ENCODE peak calls at places on chromosomes 7 and 10, in nine cellular contexts. B, H, Z, A, R, C, Y, V and K are unnamed samples.

GRCh38 chr10:12945709-12946359 is 55.7 kb downstream of the CCDC3 start:
- DNase-seq in R (no peak), A (peak), C (no peak), V (no peak), B (no peak), Z (no peak), Y (no peak), H (no peak), K (no peak)

GRCh38 chr10:104582604-104582951 is 58.5 kb upstream of the SORCS3 start:
- DNase-seq in A (no peak), Z (no peak), B (no peak), V (no peak), R (no peak), Y (peak), C (no peak), H (no peak), K (no peak)

GRCh38 chr10:131068760-131069159 is 242.8 kb downstream of the TCERG1L start:
- DNase-seq in V (no peak), H (no peak), A (no peak), B (no peak), C (no peak), Y (no peak), Z (no peak), R (no peak), K (no peak)

GRCh38 chr10:64346391-64346790 is 825.2 kb downstream of the REEP3 start:
- DNase-seq in Y (no peak), R (no peak), V (no peak), C (no peak), B (no peak), Z (no peak), A (no peak), H (no peak), K (no peak)

GRCh38 chr10:113347508-113347907 is 205.3 kb upstream of the HABP2 start:
- DNase-seq in H (no peak), Z (no peak), A (no peak), Y (no peak), B (no peak), R (no peak), C (no peak), V (no peak), K (no peak)

GRCh38 chr10:29392376-29393021 is 103.6 kb downstream of the LYZL1 start:
- DNase-seq in C (no peak), Y (no peak), H (peak), V (peak), Z (peak), R (peak), B (no peak), A (peak), K (no peak)

GRCh38 chr7:36296284-36296683 is 93.4 kb upstream of the ANLN start:
- DNase-seq in B (no peak), R (no peak), A (no peak), H (no peak), Z (no peak), V (no peak), Y (no peak), C (no peak), K (no peak)

GRCh38 chr7:27617651-27618381 is 44.9 kb downstream of the HIBADH start:
- DNase-seq in R (no peak), Z (no peak), B (no peak), Y (no peak), V (no peak), C (no peak), A (no peak), H (no peak), K (no peak)

GRCh38 chr10:75065081-75065480 is 46.4 kb upstream of the SAMD8 start:
- DNase-seq in B (no peak), Y (no peak), A (no peak), R (no peak), V (no peak), C (no peak), H (no peak), Z (no peak), K (no peak)

GRCh38 chr7:47574473-47575328 is 7.2 kb downstream of the TNS3 start:
- DNase-seq in A (no peak), H (no peak), R (no peak), C (no peak), B (no peak), Y (peak), Z (peak), V (no peak), K (no peak)

DNA sequence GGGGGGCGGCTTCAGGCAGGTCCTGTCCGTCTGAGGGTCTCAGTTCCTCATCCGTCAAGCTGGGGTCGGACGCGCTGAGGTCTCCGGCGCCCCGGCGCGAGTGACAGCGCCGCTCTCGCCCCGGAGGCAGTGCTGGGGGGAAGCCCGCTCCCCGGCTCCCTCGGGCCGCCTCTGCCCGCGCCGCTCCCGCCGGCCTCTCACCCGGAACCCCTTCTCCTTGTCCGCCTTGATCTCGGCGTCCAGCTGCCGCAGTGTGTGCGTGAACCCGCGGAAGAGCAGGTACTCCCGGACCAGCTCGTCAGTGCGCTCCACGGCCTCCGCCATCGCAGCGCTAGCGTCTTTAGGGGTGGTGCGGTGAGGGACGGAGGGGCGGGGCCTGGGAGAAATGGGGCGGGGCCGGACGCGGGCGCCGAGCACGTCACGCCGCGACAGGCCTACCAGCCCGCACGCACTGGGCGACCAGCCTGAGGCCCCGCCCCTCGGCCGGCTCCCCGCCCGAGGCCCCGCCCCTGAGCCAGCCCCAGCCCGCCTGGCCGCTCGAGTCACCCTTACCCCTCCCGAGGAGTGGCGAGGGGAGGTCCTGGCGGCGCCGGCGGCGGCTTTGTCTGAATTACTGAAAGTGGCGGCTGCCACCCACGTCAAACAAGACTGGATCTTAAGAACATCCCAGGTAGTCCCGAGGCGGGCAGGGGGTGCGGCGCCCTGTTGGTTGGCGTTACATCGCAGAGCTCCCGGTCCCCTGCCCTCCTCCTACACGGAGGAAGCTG is at the start of gene WDR91:
- DNase-seq in Y (peak), A (peak), V (peak), Z (peak), C (peak), R (peak), H (peak), B (peak), K (peak)
- TF ChIP-seq CTCF in Y (no peak), A (no peak), V (peak), Z (no peak), C (no peak), R (peak), H (no peak), B (no peak), K (no peak)

GRCh38 chr7:11786186-11786585 is 45.8 kb downstream of the THSD7A start:
- DNase-seq in B (no peak), Y (peak), Z (no peak), H (no peak), R (no peak), V (no peak), C (peak), A (peak), K (no peak)
- TF ChIP-seq CTCF in B (no peak), Y (peak), Z (no peak), H (no peak), R (no peak), V (no peak), C (no peak), A (no peak), K (no peak)

GRCh38 chr10:102670871-102671434 is 26.7 kb downstream of the TRIM8 start:
- DNase-seq in A (no peak), H (no peak), B (no peak), V (no peak), Z (no peak), R (no peak), C (no peak), Y (no peak), K (no peak)

GRCh38 chr10:102668312-102669110 is 24.2 kb downstream of the TRIM8 start:
- DNase-seq in C (no peak), R (no peak), Z (no peak), A (no peak), V (no peak), B (no peak), Y (no peak), H (no peak), K (no peak)

GRCh38 chr10:102670065-102670400 is 25.8 kb downstream of the TRIM8 start:
- DNase-seq in A (no peak), V (no peak), Z (no peak), C (no peak), B (no peak), R (no peak), H (no peak), Y (no peak), K (no peak)

GRCh38 chr10:102672822-102673200 is 28.5 kb downstream of the TRIM8 start:
- DNase-seq in V (no peak), B (no peak), A (no peak), Z (no peak), R (no peak), Y (no peak), C (no peak), H (no peak), K (no peak)

DNA sequence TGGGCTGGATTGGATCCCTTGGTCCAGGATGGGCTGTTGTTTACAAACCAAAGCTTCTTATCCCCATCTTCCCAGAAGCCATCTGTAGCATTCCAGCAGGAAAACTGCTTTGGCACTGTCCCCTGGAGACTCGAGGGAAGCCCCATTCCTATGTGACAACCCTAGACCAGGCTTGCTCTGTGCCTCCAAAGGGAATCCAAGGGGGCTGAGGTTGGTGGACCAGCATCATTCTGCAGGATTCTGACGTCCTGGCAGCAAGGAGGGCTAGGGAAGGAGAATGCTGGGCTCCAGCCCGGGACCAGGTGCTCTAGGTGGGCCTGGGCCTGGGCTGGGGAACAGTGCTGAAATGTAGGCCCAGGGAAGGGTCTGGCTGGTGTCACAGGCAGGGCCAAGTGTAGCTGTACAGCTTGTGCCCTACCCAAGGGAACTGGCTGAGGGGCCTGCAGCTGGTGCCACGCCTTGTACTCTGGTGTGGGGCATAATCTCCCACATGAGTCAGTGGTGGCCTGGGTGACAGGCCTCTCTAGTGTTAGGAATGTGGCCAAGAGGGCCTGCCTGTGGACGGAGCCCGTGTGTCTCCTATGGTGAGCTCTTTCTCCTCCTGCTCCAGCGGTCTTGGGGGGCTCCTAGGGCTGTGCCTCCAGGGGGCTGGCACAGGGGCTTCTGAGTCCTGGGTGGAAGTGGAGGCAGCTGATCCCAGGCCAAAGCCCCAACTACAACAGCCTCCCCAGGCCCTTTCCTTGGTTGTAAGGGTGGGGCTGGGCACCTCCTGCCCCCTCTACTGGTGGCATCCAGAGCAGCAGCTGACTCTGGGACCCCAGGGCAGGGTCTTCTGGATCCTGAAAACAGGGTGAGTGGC is 25.2 kb downstream of the TRIM8 start:
- DNase-seq in A (no peak), B (no peak), R (peak), Y (peak), Z (no peak), C (peak), V (peak), H (no peak), K (no peak)
- TF ChIP-seq CTCF in A (no peak), B (peak), R (peak), Y (no peak), Z (no peak), C (peak), V (peak), H (no peak), K (peak)

GRCh38 chr7:99407849-99408346 is 499 bp downstream of the PDAP1 start:
- DNase-seq in H (no peak), V (no peak), R (peak), A (peak), C (peak), B (no peak), Z (peak), Y (peak), K (no peak)

GRCh38 chr7:99406557-99406956 is 1.8 kb downstream of the PDAP1 start:
- DNase-seq in R (no peak), Y (no peak), Z (no peak), C (no peak), H (no peak), B (no peak), A (no peak), V (no peak), K (no peak)

GRCh38 chr7:99409814-99410213 is 1.0 kb downstream of the BUD31 start:
- DNase-seq in V (no peak), Z (no peak), B (no peak), Y (no peak), C (no peak), A (no peak), R (no peak), H (no peak), K (no peak)

GRCh38 chr7:99409192-99409572 is 413 bp downstream of the BUD31 start:
- DNase-seq in Z (no peak), R (no peak), B (no peak), Y (no peak), C (no peak), H (no peak), V (no peak), A (peak), K (no peak)

GRCh38 chr7:99408347-99409191 is at the start of the genes BUD31 and PDAP1:
- DNase-seq in B (peak), C (peak), Z (peak), A (peak), Y (peak), R (peak), V (peak), H (peak), K (peak)
- TF ChIP-seq CTCF in B (peak), C (no peak), Z (no peak), A (no peak), Y (no peak), R (no peak), V (no peak), H (no peak), K (no peak)

GRCh38 chr7:157686285-157686894 is 349.6 kb downstream of the DNAJB6 start:
- DNase-seq in Z (no peak), V (no peak), B (no peak), Y (peak), H (no peak), A (peak), C (no peak), R (no peak), K (peak)
- TF ChIP-seq CTCF in Z (no peak), V (no peak), B (no peak), Y (no peak), H (no peak), A (no peak), C (no peak), R (no peak), K (no peak)

GRCh38 chr10:17873946-17874345 is 64.8 kb downstream of the MRC1 start:
- DNase-seq in C (no peak), Z (no peak), R (no peak), V (no peak), H (no peak), Y (no peak), A (no peak), B (no peak), K (no peak)

GRCh38 chr10:17877121-17877520 is 68.0 kb downstream of the MRC1 start:
- DNase-seq in H (no peak), R (no peak), B (no peak), C (no peak), V (no peak), A (no peak), Y (no peak), Z (no peak), K (no peak)

GRCh38 chr10:17871036-17871435 is 61.9 kb downstream of the MRC1 start:
- DNase-seq in Z (no peak), R (no peak), C (no peak), B (no peak), H (no peak), Y (no peak), A (no peak), V (no peak), K (no peak)

GRCh38 chr10:17867056-17867455 is 57.9 kb downstream of the MRC1 start:
- DNase-seq in A (no peak), V (no peak), H (no peak), B (no peak), Z (no peak), Y (no peak), R (no peak), C (no peak), K (no peak)

GRCh38 chr10:17872191-17873091 is 63.3 kb downstream of the MRC1 start:
- DNase-seq in C (no peak), R (peak), Y (no peak), Z (peak), H (no peak), V (no peak), B (no peak), A (peak), K (no peak)
- TF ChIP-seq CTCF in C (no peak), R (peak), Y (peak), Z (peak), H (no peak), V (no peak), B (peak), A (peak), K (peak)

GRCh38 chr7:120860151-120860550 is 2.2 kb upstream of the TSPAN12 start:
- DNase-seq in A (no peak), C (no peak), R (no peak), B (no peak), V (no peak), H (no peak), Z (no peak), Y (no peak), K (no peak)

GRCh38 chr7:120856621-120857352 is 1.2 kb downstream of the TSPAN12 start:
- DNase-seq in B (peak), Z (peak), Y (peak), A (peak), H (peak), V (peak), C (no peak), R (peak), K (peak)

GRCh38 chr7:120856198-120856597 is 1.7 kb downstream of the TSPAN12 start:
- DNase-seq in B (no peak), H (no peak), Z (no peak), R (no peak), A (no peak), Y (no peak), C (no peak), V (no peak), K (no peak)

GRCh38 chr7:120858299-120858636 is 324 bp upstream of the TSPAN12 start:
- DNase-seq in Z (no peak), Y (no peak), C (peak), H (no peak), B (no peak), A (peak), V (no peak), R (no peak), K (no peak)

DNA sequence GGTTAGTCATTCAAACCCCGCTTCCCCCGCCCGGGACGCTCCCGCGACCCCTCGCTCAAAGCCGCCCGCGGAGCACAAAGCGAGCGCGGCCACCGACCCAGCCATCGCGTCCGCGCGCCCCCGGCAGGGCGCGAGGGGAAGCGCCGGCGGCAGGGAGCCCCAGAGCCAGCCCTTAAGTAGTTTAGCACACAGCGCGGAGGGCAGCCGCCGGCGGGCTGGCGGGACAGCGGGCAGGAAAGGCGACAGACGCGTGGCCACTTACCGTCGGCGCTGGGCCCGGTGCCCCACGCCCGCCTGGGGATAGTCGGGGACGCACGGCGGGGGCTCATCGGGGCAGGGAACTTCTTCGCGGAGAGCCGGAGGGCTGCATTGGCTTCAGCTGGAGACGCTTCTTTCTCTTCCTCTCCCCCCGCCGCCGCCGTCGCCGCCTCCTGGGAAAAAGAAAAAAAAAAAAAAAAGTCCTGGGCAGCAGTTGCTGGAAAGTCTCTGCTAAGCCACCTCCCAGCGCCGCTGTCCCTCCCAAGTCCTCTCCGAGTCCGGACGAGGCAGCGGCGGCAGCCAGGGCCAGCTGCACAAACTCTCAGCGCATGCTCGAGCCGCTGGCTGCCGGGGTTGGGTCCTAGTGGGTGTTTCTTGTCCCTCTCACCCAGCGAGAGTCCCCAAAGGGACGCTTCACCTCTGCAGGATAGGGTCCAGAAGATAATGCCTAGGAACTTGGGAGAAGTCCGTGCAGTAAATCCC is at the start of gene TSPAN12:
- DNase-seq in C (peak), V (peak), Z (peak), Y (peak), B (peak), H (peak), A (peak), R (peak), K (peak)
- TF ChIP-seq CTCF in C (peak), V (peak), Z (peak), Y (peak), B (peak), H (peak), A (peak), R (peak), K (peak)